ENCODE peak calls at places on chromosomes 1 and 21, in eight cellular contexts. C is psoas muscle, H is mucosa of descending colon, I is tibial artery, N is lower lobe of right lung, Y is OCI-LY7, M is prostate gland, P is adrenal gland. W is an unnamed sample.

GRCh38 chr1:176785810-176786209 is 322.8 kb downstream of the PAPPA2 start:
- DNase-seq in C (no peak), H (no peak), I (no peak), N (no peak), Y (no peak), M (no peak), P (no peak), W (no peak)

GRCh38 chr1:172321429-172321828 is 99.1 kb upstream of the C1orf105 start:
- DNase-seq in C (no peak), H (no peak), I (peak; percentile 26), N (no peak), Y (no peak), M (no peak), P (no peak), W (no peak)

GRCh38 chr1:81799939-81800740 is 594 bp upstream of the ADGRL2 start:
- DNase-seq in C (peak; percentile 71), H (peak; percentile 25), I (peak; percentile 50), N (peak; percentile 41), Y (no peak), M (peak; percentile 64), P (peak; percentile 58), W (no peak)

GRCh38 chr1:231940721-231941120 is 314.1 kb downstream of the DISC1 start:
- DNase-seq in C (no peak), H (no peak), I (no peak), N (no peak), Y (no peak), M (no peak), P (no peak), W (no peak)

GRCh38 chr1:224262373-224263054 is 67.5 kb downstream of the NVL start:
- DNase-seq in C (no peak), H (no peak), I (no peak), N (no peak), Y (no peak), M (no peak), P (no peak), W (no peak)

GRCh38 chr21:42153746-42154145 is 65.2 kb upstream of the ABCG1 start:
- DNase-seq in C (no peak), H (no peak), I (no peak), N (no peak), Y (no peak), M (no peak), P (no peak), W (no peak)

GRCh38 chr1:220691039-220691684 is 999 bp downstream of the C1orf115 start:
- DNase-seq in C (no peak), H (peak; percentile 50), I (no peak), N (no peak), Y (no peak), M (peak; percentile 30), P (peak; percentile 23), W (no peak)

GRCh38 chr1:28139033-28139712 is 37.3 kb downstream of the PTAFR start:
- DNase-seq in C (no peak), H (no peak), I (peak; percentile 34), N (no peak), Y (no peak), M (no peak), P (no peak), W (peak; percentile 44)

GRCh38 chr1:209238356-209238755 is 345.2 kb upstream of the CAMK1G start:
- DNase-seq in C (no peak), H (no peak), I (no peak), N (no peak), Y (no peak), M (no peak), P (no peak), W (no peak)

GRCh38 chr1:1435094-1435903 is at the start of gene VWA1:
- DNase-seq in C (peak; percentile 86), H (peak; percentile 84), I (peak; percentile 25), N (peak; percentile 72), Y (no peak), M (peak; percentile 80), P (peak; percentile 56), W (peak; percentile 54)

GRCh38 chr1:82565546-82565945 is 764.8 kb downstream of the ADGRL2 start:
- DNase-seq in C (no peak), H (no peak), I (no peak), N (no peak), Y (no peak), M (no peak), P (peak; percentile 9), W (no peak)

GRCh38 chr1:193539731-193540459 is 353.5 kb upstream of the B3GALT2 start:
- DNase-seq in C (no peak), H (no peak), I (no peak), N (no peak), Y (peak; percentile 41), M (no peak), P (no peak), W (peak; percentile 74)

GRCh38 chr1:75725256-75725655 is 747 bp downstream of the ACADM start:
- DNase-seq in C (no peak), H (no peak), I (no peak), N (no peak), Y (no peak), M (no peak), P (no peak), W (no peak)

GRCh38 chr1:214552174-214552608 is 789 bp upstream of the PTPN14 start:
- DNase-seq in C (peak; percentile 56), H (peak; percentile 75), I (peak; percentile 65), N (peak; percentile 78), Y (no peak), M (peak; percentile 76), P (peak; percentile 82), W (no peak)

GRCh38 chr1:56258395-56258794 is 321.0 kb downstream of the PLPP3 start:
- DNase-seq in C (peak; percentile 70), H (no peak), I (no peak), N (no peak), Y (no peak), M (no peak), P (no peak), W (no peak)

GRCh38 chr1:171226757-171227370 is 21.4 kb upstream of the FMO1 start:
- DNase-seq in C (no peak), H (peak; percentile 56), I (no peak), N (no peak), Y (peak; percentile 73), M (peak; percentile 60), P (peak; percentile 31), W (peak; percentile 73)

DNA sequence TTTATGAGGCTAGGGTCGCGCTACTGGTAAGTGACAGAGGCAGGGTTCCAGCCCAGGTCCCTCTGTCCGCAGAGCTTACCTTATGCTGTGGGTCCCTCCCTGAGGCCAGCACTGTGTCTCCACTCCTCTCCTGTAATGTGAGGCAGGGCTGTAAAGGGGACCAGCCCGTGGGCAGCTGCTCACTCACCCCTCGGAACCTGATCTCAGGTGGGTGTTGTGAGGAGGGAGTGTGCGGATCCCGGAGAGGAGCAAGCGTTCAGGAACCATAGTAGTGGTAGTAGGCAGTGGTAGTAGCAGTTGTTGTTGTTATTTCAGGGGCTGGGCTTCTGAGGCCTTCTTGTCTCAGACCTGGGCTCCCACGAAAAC is 1.7 kb downstream of the ZC3H12A start:
- DNase-seq in C (no peak), H (no peak), I (no peak), N (no peak), Y (no peak), M (no peak), P (no peak), W (no peak)
- H3K4me3 ChIP-seq in C (peak overlapping the region; percentile 72), H (peak overlapping the region; percentile 93), I (peak overlapping the region; percentile 89), N (peak overlapping the region; percentile 83), Y (peak overlapping the region; percentile 78), M (peak overlapping the region; percentile 89), P (peak overlapping the region; percentile 41), W (peak overlapping the region; percentile 80)

DNA sequence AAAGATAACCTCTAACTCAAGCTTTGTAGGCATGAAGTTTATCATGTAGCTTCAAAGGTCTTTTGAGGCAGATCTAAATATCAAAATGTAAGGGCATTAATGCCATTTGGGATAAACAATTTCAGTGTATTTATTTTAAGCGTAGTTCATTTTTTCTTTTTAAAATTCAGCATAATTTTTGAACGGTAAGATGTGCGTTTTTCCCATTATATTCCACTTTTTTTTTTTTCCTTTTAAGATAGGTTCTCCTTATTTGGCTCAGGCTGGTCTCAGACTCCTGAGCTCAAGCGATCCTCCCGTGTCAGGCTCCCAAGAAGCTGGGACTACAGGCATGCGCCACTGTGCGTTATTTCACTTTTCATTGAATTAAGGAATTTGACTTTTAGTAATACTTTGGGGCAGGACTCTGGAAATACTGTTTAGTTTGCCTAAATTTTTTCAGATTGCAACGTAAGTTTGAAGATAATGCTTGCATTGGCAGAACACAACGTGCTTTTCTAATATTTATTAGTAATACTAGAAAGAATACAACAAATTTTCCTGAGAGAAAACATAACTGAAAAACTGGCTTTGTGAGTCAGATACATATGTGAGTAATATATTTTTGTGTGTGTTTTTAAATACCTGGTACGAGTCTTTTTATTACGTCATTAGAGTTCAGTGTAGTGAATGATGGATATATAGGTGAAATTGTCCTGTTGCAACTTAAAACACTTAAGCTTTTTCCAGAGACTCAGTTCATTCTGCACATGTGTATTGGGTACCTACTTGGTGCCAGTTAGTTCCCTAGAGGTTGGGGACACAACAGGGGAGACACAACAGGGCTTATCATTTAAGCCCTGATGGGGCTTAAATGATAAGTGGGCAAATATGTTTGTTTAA is 2.2 kb downstream of the RALGPS2 start:
- DNase-seq in C (no peak), H (peak; percentile 19), I (no peak), N (no peak), Y (peak; percentile 38), M (no peak), P (peak; percentile 11), W (no peak)
- H3K4me3 ChIP-seq in C (peak overlapping the region; percentile 86), H (no peak overlapping the region), I (no peak overlapping the region), N (peak overlapping the region; percentile 82), Y (peak overlapping the region; percentile 92), M (peak overlapping the region; percentile 95), P (no peak overlapping the region), W (no peak overlapping the region)

GRCh38 chr1:84540759-84541158 is 33.5 kb downstream of the CTBS start:
- DNase-seq in C (no peak), H (no peak), I (no peak), N (no peak), Y (no peak), M (no peak), P (no peak), W (no peak)

GRCh38 chr1:84541679-84542078 is 32.6 kb downstream of the CTBS start:
- DNase-seq in C (no peak), H (no peak), I (no peak), N (no peak), Y (peak; percentile 8), M (no peak), P (no peak), W (peak; percentile 14)

GRCh38 chr1:84539972-84540371 is 33.6 kb upstream of the GNG5 start:
- DNase-seq in C (no peak), H (no peak), I (no peak), N (no peak), Y (no peak), M (no peak), P (no peak), W (no peak)

DNA sequence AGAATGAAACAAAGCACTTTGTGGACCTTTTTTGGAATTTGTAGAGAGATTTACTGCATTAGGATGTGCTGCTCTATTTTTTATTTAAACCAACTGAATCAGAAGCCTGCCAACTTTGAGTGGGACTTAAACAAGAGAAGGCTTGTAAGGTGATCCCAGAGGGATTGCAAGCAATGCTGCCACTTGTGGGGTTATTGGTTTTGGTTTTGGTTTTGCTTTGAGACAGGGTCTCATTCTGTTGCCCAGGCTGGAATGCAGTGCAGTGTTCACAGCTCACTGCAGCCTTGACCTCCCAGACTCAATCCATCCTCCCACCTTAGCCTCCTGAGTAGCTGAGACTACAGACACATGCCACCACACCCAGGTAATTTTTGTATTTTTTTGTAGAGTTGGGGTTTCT is 32.2 kb upstream of the GNG5 start:
- DNase-seq in C (no peak), H (no peak), I (no peak), N (no peak), Y (no peak), M (no peak), P (no peak), W (peak; percentile 14)
- H3K4me3 ChIP-seq in C (no peak overlapping the region), H (no peak overlapping the region), I (no peak overlapping the region), N (no peak overlapping the region), Y (no peak overlapping the region), M (no peak overlapping the region), P (no peak overlapping the region), W (no peak overlapping the region)

GRCh38 chr1:44134071-44134920 is 7.1 kb downstream of the KLF18 start:
- DNase-seq in C (no peak), H (no peak), I (no peak), N (no peak), Y (no peak), M (no peak), P (no peak), W (no peak)
- H3K4me3 ChIP-seq in C (no peak overlapping the region), H (no peak overlapping the region), I (no peak overlapping the region), N (no peak overlapping the region), Y (no peak overlapping the region), M (no peak overlapping the region), P (no peak overlapping the region), W (no peak overlapping the region)

W was measured in GM12865.